ENCODE peak calls at places on chromosomes 1 and 21, in seven cellular contexts. X, N, V, T, S, I and D are unnamed samples.

GRCh38 chr1:41810446-41810845 is 108.3 kb downstream of the HIVEP3 start:
- DNase-seq in X (no peak), N (no peak), V (no peak), T (peak), S (no peak), I (peak), D (no peak)

GRCh38 chr1:201169203-201169602 is 14.9 kb upstream of the TMEM9 start:
- DNase-seq in X (no peak), N (no peak), V (no peak), T (no peak), S (no peak), I (no peak), D (no peak)

GRCh38 chr1:207342351-207342750 is 20.9 kb downstream of the CD55 start:
- DNase-seq in X (no peak), N (no peak), V (no peak), T (no peak), S (no peak), I (no peak), D (no peak)

GRCh38 chr1:180169641-180170155 is 15.0 kb downstream of the QSOX1 start:
- DNase-seq in X (no peak), N (no peak), V (no peak), T (no peak), S (no peak), I (no peak), D (no peak)

GRCh38 chr1:29488794-29489309 is 252.5 kb downstream of the PTPRU start:
- DNase-seq in X (no peak), N (no peak), V (no peak), T (no peak), S (no peak), I (no peak), D (peak)

GRCh38 chr1:171841931-171842723 is 829 bp downstream of the DNM3 start:
- DNase-seq in X (peak), N (peak), V (no peak), T (no peak), S (peak), I (peak), D (no peak)

GRCh38 chr21:40667964-40668363 is 179.0 kb downstream of the DSCAM start:
- DNase-seq in X (no peak), N (no peak), V (no peak), T (no peak), S (no peak), I (no peak), D (no peak)

GRCh38 chr1:70779571-70779970 is 268.0 kb downstream of the PTGER3 start:
- DNase-seq in X (no peak), N (no peak), V (no peak), T (no peak), S (no peak), I (no peak), D (no peak)

GRCh38 chr1:228530951-228531731 is 44.0 kb downstream of the RNF187 start:
- DNase-seq in X (no peak), N (no peak), V (no peak), T (no peak), S (no peak), I (no peak), D (no peak)

GRCh38 chr21:45457161-45457831 is 52.3 kb downstream of the COL18A1 start:
- DNase-seq in X (no peak), N (no peak), V (no peak), T (no peak), S (no peak), I (no peak), D (no peak)

GRCh38 chr1:37930246-37931142 is 16.4 kb downstream of the INPP5B start:
- DNase-seq in X (no peak), N (no peak), V (no peak), T (peak), S (no peak), I (no peak), D (no peak)

GRCh38 chr1:107474877-107475612 is 334.2 kb downstream of the NTNG1 start:
- DNase-seq in X (peak), N (no peak), V (no peak), T (no peak), S (no peak), I (no peak), D (no peak)

GRCh38 chr1:50237081-50237480 is 128.4 kb downstream of the ELAVL4 start:
- DNase-seq in X (no peak), N (no peak), V (no peak), T (no peak), S (no peak), I (no peak), D (no peak)

GRCh38 chr1:158999301-159000069 is 10.2 kb upstream of the IFI16 start:
- DNase-seq in X (no peak), N (peak), V (peak), T (peak), S (peak), I (peak), D (peak)

GRCh38 chr1:222652676-222653075 is 34.8 kb downstream of the MIA3 start:
- DNase-seq in X (no peak), N (no peak), V (no peak), T (no peak), S (no peak), I (no peak), D (no peak)

GRCh38 chr1:98027044-98027443 is 106.2 kb upstream of the DPYD start:
- DNase-seq in X (no peak), N (no peak), V (no peak), T (no peak), S (no peak), I (no peak), D (no peak)

GRCh38 chr1:15858672-15859372 is 11.3 kb downstream of the SPEN start:
- DNase-seq in X (no peak), N (no peak), V (no peak), T (no peak), S (no peak), I (no peak), D (peak)

GRCh38 chr1:183595537-183595936 is 5.3 kb upstream of the NCF2 start:
- DNase-seq in X (no peak), N (no peak), V (no peak), T (no peak), S (no peak), I (no peak), D (no peak)
- TF ChIP-seq CTCF in X (no peak), N (no peak), V (no peak), T (no peak), S (no peak), I (no peak), D (no peak)

DNA sequence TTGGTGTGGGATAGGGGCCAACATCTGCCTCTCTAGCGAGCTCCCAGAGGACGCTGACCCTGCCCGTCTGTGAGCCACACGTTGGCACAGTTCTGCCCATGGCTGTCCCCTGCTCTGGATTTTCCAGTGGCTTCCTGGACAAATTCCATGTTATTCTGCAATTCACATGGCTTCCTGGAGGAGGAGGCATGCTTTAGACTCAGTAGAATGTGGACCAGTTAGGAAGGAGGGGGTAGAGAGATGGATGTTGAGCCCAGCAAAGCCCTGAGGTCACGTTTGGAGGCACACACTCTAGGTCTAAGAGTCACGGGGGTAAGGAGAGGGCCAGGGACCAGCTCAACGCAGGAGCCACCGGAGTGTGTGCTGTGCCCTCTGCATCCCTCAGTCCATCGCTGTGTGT is 12.2 kb downstream of the COL8A2 start:
- DNase-seq in X (no peak), N (no peak), V (no peak), T (no peak), S (no peak), I (no peak), D (no peak)
- TF ChIP-seq CTCF in X (no peak), N (no peak), V (no peak), T (no peak), S (no peak), I (no peak), D (no peak)

DNA sequence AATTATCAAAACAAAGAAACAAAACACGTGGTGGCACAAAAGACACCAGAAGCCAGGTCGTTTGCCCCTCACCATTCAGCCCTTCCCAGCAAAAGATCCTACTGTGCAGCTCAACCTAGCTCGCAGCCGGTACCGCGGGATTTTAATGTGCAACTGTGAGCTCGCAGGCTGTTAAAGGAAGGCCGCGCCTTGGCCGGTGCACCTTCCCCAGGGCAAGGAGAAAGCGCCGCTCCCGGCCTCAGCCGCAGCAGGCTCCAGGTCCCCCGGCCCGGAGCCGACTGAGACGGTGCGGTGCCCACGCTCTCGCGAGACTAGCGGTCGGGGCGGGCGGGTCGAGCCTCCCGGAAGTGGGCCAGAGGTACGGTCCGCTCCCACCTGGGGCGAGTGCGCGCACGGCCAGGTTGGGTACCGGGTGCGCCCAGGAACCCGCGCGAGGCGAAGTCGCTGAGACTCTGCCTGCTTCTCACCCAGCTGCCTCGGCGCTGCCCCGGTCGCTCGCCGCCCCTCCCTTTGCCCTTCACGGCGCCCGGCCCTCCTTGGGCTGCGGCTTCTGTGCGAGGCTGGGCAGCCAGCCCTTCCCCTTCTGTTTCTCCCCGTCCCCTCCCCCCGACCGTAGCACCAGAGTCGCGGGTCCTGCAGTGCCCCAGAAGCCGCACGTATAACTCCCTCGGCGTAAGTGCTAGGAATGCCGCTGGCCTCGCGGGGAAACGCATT is at the start of gene AGL:
- DNase-seq in X (peak), N (peak), V (peak), T (peak), S (peak), I (peak), D (peak)
- TF ChIP-seq CTCF in X (no peak), N (no peak), V (no peak), T (no peak), S (no peak), I (no peak), D (no peak)

GRCh38 chr1:45359882-45360513 is 19.8 kb upstream of the MUTYH start:
- DNase-seq in X (no peak), N (peak), V (peak), T (peak), S (peak), I (peak), D (no peak)
- TF ChIP-seq CTCF in X (peak), N (peak), V (peak), T (peak), S (peak), I (peak), D (peak)

DNA sequence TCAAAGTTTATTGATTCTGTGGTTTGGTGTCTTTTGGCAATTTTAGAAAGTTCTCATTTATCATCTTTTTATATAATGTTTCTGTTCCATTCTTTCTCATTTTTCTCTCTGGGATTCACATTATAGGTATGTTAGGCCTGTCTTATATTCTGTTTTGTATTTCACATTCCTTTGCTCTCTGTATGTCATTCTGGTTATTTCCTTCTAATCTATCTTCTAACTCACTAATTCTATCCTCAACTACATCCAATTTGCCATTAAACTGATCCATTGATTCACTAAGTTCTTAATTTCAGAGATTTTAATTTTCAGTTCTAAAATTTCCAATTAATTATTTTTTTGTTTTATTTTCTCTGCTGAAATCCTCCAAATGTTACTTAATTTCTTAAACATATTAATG is 234.8 kb downstream of the FOXD2 start:
- DNase-seq in X (no peak), N (no peak), V (no peak), T (no peak), S (no peak), I (no peak), D (no peak)
- TF ChIP-seq CTCF in X (no peak), N (no peak), V (no peak), T (no peak), S (no peak), I (no peak), D (no peak)